ENCODE peak calls at places on chromosome 12, in eight cellular contexts. One of them, this sample, is unnamed.

GRCh38 chr12:109715310-109716091 is 1.9 kb downstream of the FAM222A start:
- DNase-seq in GM23338: peak; percentile 51
- DNase-seq in tibial artery: no peak
- DNase-seq in hypothalamus: no peak
- DNase-seq in NCI-H524: peak; percentile 92
- DNase-seq in myocyte: peak; percentile 85
- DNase-seq in NCI-H748 treated with DMSO at 0.1 percent for 48 hours: no peak
- DNase-seq in globus pallidus: no peak
- DNase-seq in this sample: no peak

GRCh38 chr12:51442324-51442723 is 17.7 kb downstream of the SLC4A8 start:
- DNase-seq in GM23338: no peak
- DNase-seq in globus pallidus: no peak
- DNase-seq in myocyte: peak; percentile 51
- DNase-seq in NCI-H524: no peak
- DNase-seq in NCI-H748 treated with DMSO at 0.1 percent for 48 hours: no peak
- DNase-seq in hypothalamus: no peak
- DNase-seq in tibial artery: no peak
- DNase-seq in this sample: no peak

GRCh38 chr12:49633703-49634311 is 10.4 kb downstream of the PRPF40B start:
- DNase-seq in myocyte: peak; percentile 16
- DNase-seq in tibial artery: no peak
- DNase-seq in NCI-H748 treated with DMSO at 0.1 percent for 48 hours: no peak
- DNase-seq in globus pallidus: no peak
- DNase-seq in GM23338: no peak
- DNase-seq in hypothalamus: no peak
- DNase-seq in NCI-H524: no peak
- DNase-seq in this sample: no peak

GRCh38 chr12:64946132-64946829 is 121.8 kb downstream of the TBC1D30 start:
- DNase-seq in tibial artery: no peak
- DNase-seq in hypothalamus: peak; percentile 19
- DNase-seq in myocyte: no peak
- DNase-seq in globus pallidus: peak; percentile 96
- DNase-seq in NCI-H524: no peak
- DNase-seq in NCI-H748 treated with DMSO at 0.1 percent for 48 hours: peak; percentile 95
- DNase-seq in GM23338: no peak
- DNase-seq in this sample: no peak

GRCh38 chr12:56634242-56634836 is 4.2 kb upstream of the BAZ2A start:
- DNase-seq in NCI-H524: peak; percentile 49
- DNase-seq in hypothalamus: no peak
- DNase-seq in GM23338: peak; percentile 95
- DNase-seq in globus pallidus: peak; percentile 18
- DNase-seq in NCI-H748 treated with DMSO at 0.1 percent for 48 hours: peak; percentile 62
- DNase-seq in myocyte: no peak
- DNase-seq in tibial artery: peak; percentile 36
- DNase-seq in this sample: no peak

GRCh38 chr12:75503866-75504265 is 7.5 kb downstream of the KRR1 start:
- DNase-seq in globus pallidus: no peak
- DNase-seq in tibial artery: no peak
- DNase-seq in GM23338: no peak
- DNase-seq in hypothalamus: no peak
- DNase-seq in myocyte: no peak
- DNase-seq in NCI-H524: no peak
- DNase-seq in NCI-H748 treated with DMSO at 0.1 percent for 48 hours: no peak
- DNase-seq in this sample: no peak

GRCh38 chr12:93790472-93791152 is 113.4 kb downstream of the CRADD start:
- DNase-seq in globus pallidus: no peak
- DNase-seq in hypothalamus: no peak
- DNase-seq in NCI-H524: no peak
- DNase-seq in myocyte: no peak
- DNase-seq in tibial artery: no peak
- DNase-seq in GM23338: peak; percentile 12
- DNase-seq in NCI-H748 treated with DMSO at 0.1 percent for 48 hours: no peak
- DNase-seq in this sample: no peak

GRCh38 chr12:62210422-62210821 is 49.8 kb upstream of the USP15 start:
- DNase-seq in myocyte: peak; percentile 37
- DNase-seq in tibial artery: peak; percentile 47
- DNase-seq in NCI-H524: peak; percentile 45
- DNase-seq in NCI-H748 treated with DMSO at 0.1 percent for 48 hours: no peak
- DNase-seq in GM23338: peak; percentile 67
- DNase-seq in hypothalamus: no peak
- DNase-seq in globus pallidus: peak; percentile 12
- DNase-seq in this sample: no peak

GRCh38 chr12:67534671-67535070 is 113.9 kb upstream of the DYRK2 start:
- DNase-seq in NCI-H748 treated with DMSO at 0.1 percent for 48 hours: no peak
- DNase-seq in hypothalamus: no peak
- DNase-seq in tibial artery: no peak
- DNase-seq in myocyte: peak; percentile 76
- DNase-seq in NCI-H524: no peak
- DNase-seq in globus pallidus: no peak
- DNase-seq in GM23338: no peak
- DNase-seq in this sample: no peak

GRCh38 chr12:27511031-27511722 is 12.8 kb upstream of the PPFIBP1 start:
- DNase-seq in NCI-H524: no peak
- DNase-seq in NCI-H748 treated with DMSO at 0.1 percent for 48 hours: no peak
- DNase-seq in myocyte: peak; percentile 57
- DNase-seq in hypothalamus: no peak
- DNase-seq in tibial artery: no peak
- DNase-seq in globus pallidus: no peak
- DNase-seq in GM23338: no peak
- DNase-seq in this sample: no peak

GRCh38 chr12:22334696-22335290 is at the start of gene ST8SIA1:
- DNase-seq in NCI-H748 treated with DMSO at 0.1 percent for 48 hours: no peak
- DNase-seq in NCI-H524: peak; percentile 69
- DNase-seq in globus pallidus: no peak
- DNase-seq in GM23338: peak; percentile 77
- DNase-seq in myocyte: peak; percentile 48
- DNase-seq in hypothalamus: peak; percentile 40
- DNase-seq in tibial artery: peak; percentile 28
- DNase-seq in this sample: no peak

GRCh38 chr12:80861636-80862378 is 75.9 kb downstream of the LIN7A start:
- DNase-seq in globus pallidus: no peak
- DNase-seq in hypothalamus: no peak
- DNase-seq in GM23338: no peak
- DNase-seq in myocyte: no peak
- DNase-seq in NCI-H748 treated with DMSO at 0.1 percent for 48 hours: no peak
- DNase-seq in tibial artery: no peak
- DNase-seq in NCI-H524: no peak
- DNase-seq in this sample: no peak

GRCh38 chr12:90078344-90078743 is 369.7 kb upstream of the ATP2B1 start:
- DNase-seq in globus pallidus: no peak
- DNase-seq in myocyte: no peak
- DNase-seq in hypothalamus: no peak
- DNase-seq in NCI-H748 treated with DMSO at 0.1 percent for 48 hours: no peak
- DNase-seq in tibial artery: no peak
- DNase-seq in GM23338: no peak
- DNase-seq in NCI-H524: no peak
- DNase-seq in this sample: no peak

GRCh38 chr12:119178544-119179334 is at the start of gene HSPB8:
- DNase-seq in myocyte: peak; percentile 99
- DNase-seq in NCI-H524: peak; percentile 59
- DNase-seq in NCI-H748 treated with DMSO at 0.1 percent for 48 hours: peak; percentile 14
- DNase-seq in GM23338: peak; percentile 80
- DNase-seq in tibial artery: peak; percentile 94
- DNase-seq in globus pallidus: peak; percentile 72
- DNase-seq in hypothalamus: no peak
- DNase-seq in this sample: peak; percentile 93

GRCh38 chr12:106687652-106688051 is 86.8 kb upstream of the RIC8B start:
- DNase-seq in hypothalamus: no peak
- DNase-seq in myocyte: no peak
- DNase-seq in globus pallidus: no peak
- DNase-seq in NCI-H524: no peak
- DNase-seq in NCI-H748 treated with DMSO at 0.1 percent for 48 hours: no peak
- DNase-seq in tibial artery: no peak
- DNase-seq in GM23338: no peak
- DNase-seq in this sample: no peak

GRCh38 chr12:75550906-75551305 is 39.5 kb upstream of the KRR1 start:
- DNase-seq in hypothalamus: no peak
- DNase-seq in NCI-H748 treated with DMSO at 0.1 percent for 48 hours: no peak
- DNase-seq in myocyte: peak; percentile 68
- DNase-seq in tibial artery: no peak
- DNase-seq in GM23338: no peak
- DNase-seq in NCI-H524: no peak
- DNase-seq in globus pallidus: no peak
- DNase-seq in this sample: no peak

GRCh38 chr12:118617922-118618450 is 241.6 kb downstream of the SUDS3 start:
- DNase-seq in tibial artery: no peak
- DNase-seq in NCI-H748 treated with DMSO at 0.1 percent for 48 hours: no peak
- DNase-seq in GM23338: peak; percentile 36
- DNase-seq in myocyte: no peak
- DNase-seq in hypothalamus: no peak
- DNase-seq in NCI-H524: no peak
- DNase-seq in globus pallidus: no peak
- DNase-seq in this sample: no peak

GRCh38 chr12:22172501-22172900 is 126.5 kb downstream of the CMAS start:
- DNase-seq in GM23338: no peak
- DNase-seq in NCI-H748 treated with DMSO at 0.1 percent for 48 hours: no peak
- DNase-seq in myocyte: peak; percentile 85
- DNase-seq in hypothalamus: no peak
- DNase-seq in NCI-H524: no peak
- DNase-seq in globus pallidus: no peak
- DNase-seq in tibial artery: no peak
- DNase-seq in this sample: no peak

GRCh38 chr12:40331886-40332285 is 107.1 kb downstream of the LRRK2 start:
- DNase-seq in NCI-H748 treated with DMSO at 0.1 percent for 48 hours: no peak
- DNase-seq in NCI-H524: no peak
- DNase-seq in tibial artery: no peak
- DNase-seq in globus pallidus: no peak
- DNase-seq in myocyte: no peak
- DNase-seq in hypothalamus: no peak
- DNase-seq in GM23338: no peak
- DNase-seq in this sample: no peak

GRCh38 chr12:92784356-92784755 is 81.6 kb downstream of the PLEKHG7 start:
- DNase-seq in hypothalamus: no peak
- DNase-seq in NCI-H524: no peak
- DNase-seq in GM23338: no peak
- DNase-seq in globus pallidus: no peak
- DNase-seq in NCI-H748 treated with DMSO at 0.1 percent for 48 hours: no peak
- DNase-seq in tibial artery: no peak
- DNase-seq in myocyte: peak; percentile 70
- DNase-seq in this sample: no peak

GRCh38 chr12:130017571-130018449 is 114.0 kb upstream of the TMEM132D start:
- DNase-seq in tibial artery: no peak
- DNase-seq in GM23338: peak; percentile 10
- DNase-seq in hypothalamus: peak; percentile 15
- DNase-seq in globus pallidus: peak; percentile 87
- DNase-seq in NCI-H748 treated with DMSO at 0.1 percent for 48 hours: peak; percentile 38
- DNase-seq in NCI-H524: peak; percentile 32
- DNase-seq in myocyte: peak; percentile 63
- DNase-seq in this sample: no peak

GRCh38 chr12:79911889-79912656 is 22.8 kb downstream of the PPP1R12A start:
- DNase-seq in hypothalamus: no peak
- DNase-seq in NCI-H524: no peak
- DNase-seq in NCI-H748 treated with DMSO at 0.1 percent for 48 hours: no peak
- DNase-seq in globus pallidus: no peak
- DNase-seq in GM23338: no peak
- DNase-seq in tibial artery: no peak
- DNase-seq in myocyte: peak; percentile 21
- DNase-seq in this sample: no peak

GRCh38 chr12:57888407-57889157 is 42.1 kb upstream of the CTDSP2 start:
- DNase-seq in tibial artery: no peak
- DNase-seq in GM23338: peak; percentile 76
- DNase-seq in globus pallidus: peak; percentile 82
- DNase-seq in NCI-H524: peak; percentile 77
- DNase-seq in myocyte: peak; percentile 68
- DNase-seq in hypothalamus: peak; percentile 30
- DNase-seq in NCI-H748 treated with DMSO at 0.1 percent for 48 hours: peak; percentile 84
- DNase-seq in this sample: peak; percentile 58

GRCh38 chr12:3418609-3419469 is 72.2 kb upstream of the PRMT8 start:
- DNase-seq in myocyte: no peak
- DNase-seq in NCI-H748 treated with DMSO at 0.1 percent for 48 hours: peak; percentile 35
- DNase-seq in tibial artery: no peak
- DNase-seq in hypothalamus: no peak
- DNase-seq in globus pallidus: no peak
- DNase-seq in GM23338: no peak
- DNase-seq in NCI-H524: no peak
- DNase-seq in this sample: no peak

GRCh38 chr12:87943666-87944065 is 85.5 kb downstream of the C12orf50 start:
- DNase-seq in GM23338: no peak
- DNase-seq in myocyte: no peak
- DNase-seq in globus pallidus: no peak
- DNase-seq in NCI-H748 treated with DMSO at 0.1 percent for 48 hours: no peak
- DNase-seq in NCI-H524: peak; percentile 56
- DNase-seq in hypothalamus: no peak
- DNase-seq in tibial artery: no peak
- DNase-seq in this sample: no peak

GRCh38 chr12:107734139-107734538 is 26.8 kb downstream of the PRDM4 start:
- DNase-seq in hypothalamus: no peak
- DNase-seq in NCI-H524: peak; percentile 10
- DNase-seq in tibial artery: no peak
- DNase-seq in myocyte: no peak
- DNase-seq in GM23338: no peak
- DNase-seq in globus pallidus: no peak
- DNase-seq in NCI-H748 treated with DMSO at 0.1 percent for 48 hours: no peak
- DNase-seq in this sample: no peak

GRCh38 chr12:131901431-131902331 is 7.3 kb downstream of the ULK1 start:
- DNase-seq in NCI-H748 treated with DMSO at 0.1 percent for 48 hours: no peak
- DNase-seq in tibial artery: no peak
- DNase-seq in NCI-H524: no peak
- DNase-seq in myocyte: peak; percentile 76
- DNase-seq in hypothalamus: no peak
- DNase-seq in globus pallidus: no peak
- DNase-seq in GM23338: no peak
- DNase-seq in this sample: peak; percentile 76

GRCh38 chr12:9607816-9608215 is at the start of gene KLRB1:
- DNase-seq in tibial artery: no peak
- DNase-seq in GM23338: no peak
- DNase-seq in NCI-H524: no peak
- DNase-seq in NCI-H748 treated with DMSO at 0.1 percent for 48 hours: no peak
- DNase-seq in myocyte: no peak
- DNase-seq in hypothalamus: no peak
- DNase-seq in globus pallidus: no peak
- DNase-seq in this sample: no peak

GRCh38 chr12:111063296-111064026 is 143.1 kb upstream of the MYL2 start:
- DNase-seq in GM23338: no peak
- DNase-seq in myocyte: no peak
- DNase-seq in NCI-H524: no peak
- DNase-seq in tibial artery: no peak
- DNase-seq in hypothalamus: no peak
- DNase-seq in globus pallidus: no peak
- DNase-seq in NCI-H748 treated with DMSO at 0.1 percent for 48 hours: no peak
- DNase-seq in this sample: no peak

GRCh38 chr12:6867407-6868210 is at the start of gene TPI1:
- DNase-seq in GM23338: peak; percentile 85
- DNase-seq in tibial artery: peak; percentile 83
- DNase-seq in hypothalamus: peak; percentile 27
- DNase-seq in myocyte: peak; percentile 77
- DNase-seq in globus pallidus: peak; percentile 84
- DNase-seq in NCI-H524: peak; percentile 68
- DNase-seq in NCI-H748 treated with DMSO at 0.1 percent for 48 hours: peak; percentile 25
- DNase-seq in this sample: peak; percentile 89

This sample was measured in heart left ventricle.